ENCODE peak calls at places on chromosomes 6 and 20, in nine cellular contexts. Q, G, E, R, A, C, D, S and Z are unnamed samples.

GRCh38 chr6:22149501-22150490 is 147.0 kb downstream of the PRL start:
- DNase-seq in Q (peak), G (peak), E (peak), R (no peak), A (no peak), C (no peak), D (no peak), S (no peak), Z (no peak)

GRCh38 chr6:141482773-141483172 is 650.0 kb upstream of the GJE1 start:
- DNase-seq in Q (no peak), G (no peak), E (peak), R (no peak), A (no peak), C (no peak), D (no peak), S (no peak), Z (no peak)

GRCh38 chr20:48556956-48557355 is 270.8 kb downstream of the PREX1 start:
- DNase-seq in Q (no peak), G (no peak), E (peak), R (no peak), A (no peak), C (no peak), D (no peak), S (no peak), Z (no peak)

GRCh38 chr6:31582230-31582601 is at the start of gene LTB:
- DNase-seq in Q (no peak), G (no peak), E (no peak), R (no peak), A (no peak), C (no peak), D (no peak), S (no peak), Z (no peak)

GRCh38 chr20:31603822-31604566 is 1.1 kb upstream of the ID1 start:
- DNase-seq in Q (peak), G (peak), E (peak), R (peak), A (peak), C (peak), D (peak), S (peak), Z (peak)

GRCh38 chr20:50041238-50041915 is 58.6 kb downstream of the SNAI1 start:
- DNase-seq in Q (no peak), G (no peak), E (no peak), R (no peak), A (no peak), C (no peak), D (no peak), S (peak), Z (no peak)

GRCh38 chr6:39225946-39226437 is 3.3 kb downstream of the KCNK5 start:
- DNase-seq in Q (no peak), G (no peak), E (no peak), R (peak), A (no peak), C (no peak), D (no peak), S (no peak), Z (no peak)

GRCh38 chr20:2086177-2086979 is 15.2 kb upstream of the STK35 start:
- DNase-seq in Q (peak), G (no peak), E (peak), R (no peak), A (no peak), C (no peak), D (no peak), S (no peak), Z (no peak)

GRCh38 chr6:149934249-149935156 is 7.3 kb upstream of the ULBP2 start:
- DNase-seq in Q (peak), G (peak), E (peak), R (peak), A (peak), C (peak), D (peak), S (peak), Z (peak)

GRCh38 chr20:17298169-17298568 is 71.3 kb downstream of the PCSK2 start:
- DNase-seq in Q (no peak), G (no peak), E (no peak), R (no peak), A (no peak), C (no peak), D (no peak), S (no peak), Z (no peak)

GRCh38 chr6:130452336-130452735 is 86.5 kb downstream of the TMEM200A start:
- DNase-seq in Q (no peak), G (no peak), E (no peak), R (no peak), A (no peak), C (no peak), D (no peak), S (no peak), Z (no peak)
- TF ChIP-seq CTCF in Q (no peak), G (no peak), E (no peak), R (no peak), A (no peak), C (no peak), D (no peak), S (no peak), Z (no peak)

DNA sequence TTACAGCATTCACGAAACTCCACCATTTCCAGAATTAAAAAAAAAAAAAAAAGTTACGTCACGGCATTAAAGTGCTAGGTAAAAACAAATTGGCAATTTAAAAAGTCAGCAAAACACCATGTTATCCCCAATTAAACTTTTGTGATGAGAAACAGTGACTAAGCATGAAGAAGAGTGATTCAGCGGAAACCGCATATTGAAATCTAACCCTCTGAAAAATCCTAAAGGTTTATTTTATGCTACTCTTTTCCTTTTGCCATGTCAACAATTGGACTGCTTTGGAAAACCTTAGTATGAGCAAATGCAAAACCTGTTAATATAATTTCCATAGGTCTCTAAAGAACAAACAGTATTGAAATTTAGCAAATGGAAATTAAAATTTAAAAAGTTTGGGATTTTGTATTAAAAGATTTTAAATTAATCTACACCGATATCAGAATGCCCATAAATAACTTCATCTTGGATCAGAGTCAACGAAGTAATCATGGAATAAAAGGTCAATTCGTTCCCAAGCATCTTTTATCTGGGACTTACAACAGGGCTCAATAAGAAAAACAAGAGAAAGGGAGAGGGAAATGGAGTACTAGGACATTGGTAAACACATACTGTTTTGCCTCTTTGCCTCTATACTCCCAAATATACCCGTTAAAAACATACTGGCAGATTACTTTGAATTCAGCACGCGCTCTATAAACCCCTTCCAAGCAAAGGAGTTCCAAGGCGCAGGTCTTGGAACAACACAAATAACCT is 1.1 kb downstream of the FBXO30 start:
- DNase-seq in Q (peak), G (peak), E (peak), R (no peak), A (no peak), C (no peak), D (no peak), S (no peak), Z (no peak)
- TF ChIP-seq CTCF in Q (no peak), G (no peak), E (no peak), R (no peak), A (no peak), C (no peak), D (no peak), S (no peak), Z (no peak)

GRCh38 chr6:42996513-42996912 is 12.1 kb downstream of the PPP2R5D start:
- DNase-seq in Q (no peak), G (no peak), E (no peak), R (no peak), A (no peak), C (no peak), D (no peak), S (no peak), Z (no peak)
- TF ChIP-seq CTCF in Q (peak), G (peak), E (no peak), R (no peak), A (no peak), C (no peak), D (no peak), S (no peak), Z (no peak)

GRCh38 chr6:111032493-111033140 is 50.8 kb downstream of the RPF2 start:
- DNase-seq in Q (peak), G (peak), E (peak), R (no peak), A (no peak), C (no peak), D (no peak), S (no peak), Z (no peak)
- TF ChIP-seq CTCF in Q (no peak), G (peak), E (peak), R (no peak), A (no peak), C (no peak), D (no peak), S (no peak), Z (no peak)

DNA sequence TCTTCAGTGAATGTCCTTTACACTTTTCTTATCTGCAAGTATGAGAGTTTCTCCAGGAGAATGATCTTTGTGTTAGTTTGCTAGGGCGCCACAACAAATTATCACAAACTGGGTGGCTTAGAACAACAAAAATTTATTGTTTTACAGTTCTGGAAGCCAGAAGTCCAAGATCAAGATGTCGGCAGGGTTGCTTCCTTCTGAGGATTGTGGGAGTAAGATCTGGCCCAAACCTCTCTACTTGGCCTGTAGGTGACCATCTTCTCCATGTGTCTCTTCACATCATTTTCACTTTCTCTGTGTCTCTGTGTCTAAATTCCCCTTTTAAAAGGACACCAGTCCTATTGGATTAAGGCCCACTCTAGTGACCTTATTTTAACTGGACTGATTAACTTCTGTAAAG is 103.0 kb downstream of the ADTRP start:
- DNase-seq in Q (no peak), G (no peak), E (peak), R (no peak), A (no peak), C (no peak), D (no peak), S (peak), Z (no peak)
- TF ChIP-seq CTCF in Q (peak), G (no peak), E (peak), R (no peak), A (no peak), C (peak), D (no peak), S (peak), Z (no peak)

GRCh38 chr6:71419954-71420692 is 131.5 kb downstream of the OGFRL1 start:
- DNase-seq in Q (peak), G (peak), E (peak), R (peak), A (peak), C (peak), D (peak), S (peak), Z (peak)
- TF ChIP-seq CTCF in Q (no peak), G (no peak), E (peak), R (no peak), A (no peak), C (peak), D (peak), S (peak), Z (no peak)

GRCh38 chr20:44324343-44324742 is 12.5 kb upstream of the R3HDML start:
- DNase-seq in Q (no peak), G (no peak), E (no peak), R (no peak), A (no peak), C (no peak), D (no peak), S (no peak), Z (no peak)

GRCh38 chr20:44331201-44331600 is 5.6 kb upstream of the R3HDML start:
- DNase-seq in Q (no peak), G (no peak), E (no peak), R (no peak), A (no peak), C (no peak), D (no peak), S (no peak), Z (no peak)

GRCh38 chr20:44328428-44328827 is 8.4 kb upstream of the R3HDML start:
- DNase-seq in Q (no peak), G (no peak), E (no peak), R (no peak), A (no peak), C (no peak), D (no peak), S (no peak), Z (no peak)

GRCh38 chr20:44326391-44327159 is 10.3 kb upstream of the R3HDML start:
- DNase-seq in Q (no peak), G (no peak), E (no peak), R (no peak), A (no peak), C (no peak), D (no peak), S (peak), Z (peak)
- TF ChIP-seq CTCF in Q (no peak), G (no peak), E (peak), R (no peak), A (no peak), C (no peak), D (no peak), S (peak), Z (no peak)

DNA sequence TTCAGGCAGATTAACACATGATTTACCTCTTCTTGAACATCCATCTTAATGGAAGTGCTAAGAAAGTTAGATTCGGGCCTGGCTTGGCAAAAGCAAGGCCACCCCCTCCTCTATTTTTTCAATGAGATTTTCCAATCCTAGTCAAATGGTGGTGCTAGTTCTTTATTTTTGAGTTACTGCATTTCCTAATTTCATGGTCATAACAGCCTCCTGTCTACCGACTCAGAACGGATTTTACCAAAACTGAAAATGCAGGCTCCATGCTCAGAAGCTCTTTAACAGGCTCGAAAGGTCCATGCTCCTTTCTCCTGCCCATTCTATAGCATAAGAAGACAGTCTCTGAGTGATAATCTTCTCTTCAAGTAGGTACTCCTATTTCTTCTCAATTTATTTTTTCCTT is 117.2 kb upstream of the ESR1 start:
- DNase-seq in Q (peak), G (no peak), E (peak), R (no peak), A (no peak), C (no peak), D (no peak), S (peak), Z (no peak)
- TF ChIP-seq CTCF in Q (no peak), G (no peak), E (no peak), R (no peak), A (no peak), C (no peak), D (peak), S (peak), Z (no peak)

DNA sequence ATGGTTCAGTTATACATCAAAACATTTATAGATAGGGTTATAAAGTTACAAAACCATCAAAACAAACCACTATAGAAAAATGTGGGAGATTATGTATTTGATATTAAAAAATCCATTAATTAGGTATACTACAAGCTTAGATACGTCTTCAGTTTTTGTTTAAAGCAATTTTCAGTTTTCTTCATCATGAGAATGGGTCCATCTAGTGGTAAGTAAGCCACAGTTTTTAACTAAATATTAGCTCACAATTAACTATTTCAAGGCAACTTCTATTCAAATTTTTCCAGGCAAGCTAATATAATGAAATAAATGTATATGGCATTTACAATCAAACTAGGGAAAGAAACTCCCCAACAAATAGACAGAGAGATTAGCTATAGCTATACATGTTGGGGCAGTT is 44.4 kb downstream of the RNGTT start:
- DNase-seq in Q (peak), G (no peak), E (peak), R (no peak), A (no peak), C (no peak), D (no peak), S (no peak), Z (no peak)
- TF ChIP-seq CTCF in Q (peak), G (peak), E (peak), R (no peak), A (no peak), C (no peak), D (no peak), S (peak), Z (peak)

DNA sequence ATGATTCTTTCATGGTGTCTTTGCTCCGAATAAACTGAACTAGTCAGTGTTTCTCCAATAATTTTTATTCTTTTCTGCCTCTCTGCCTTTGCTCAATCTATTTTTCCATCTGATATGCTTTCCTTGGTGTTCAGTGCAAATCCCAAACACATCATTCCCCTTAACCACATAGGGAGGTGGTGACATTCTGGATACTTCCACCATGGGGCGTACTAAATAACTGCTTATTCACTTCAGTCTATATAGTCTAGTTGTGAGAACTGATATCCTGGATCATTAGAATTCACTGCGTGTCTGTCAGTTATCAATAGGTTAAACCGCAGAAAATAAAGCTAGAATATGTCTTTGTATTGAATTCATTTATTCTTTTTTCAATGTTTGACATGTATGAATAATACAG is 83.1 kb downstream of the KCNQ5 start:
- DNase-seq in Q (peak), G (no peak), E (peak), R (no peak), A (no peak), C (no peak), D (no peak), S (no peak), Z (no peak)
- TF ChIP-seq CTCF in Q (no peak), G (no peak), E (no peak), R (no peak), A (no peak), C (no peak), D (no peak), S (no peak), Z (no peak)